ENCODE peak calls at places on chromosomes 7 and 10, in seven cellular contexts. One of them, this sample, is unnamed.

GRCh38 chr7:130274983-130275649 is 8.5 kb downstream of the CPA2 start:
- DNase-seq in ovary: no peak
- DNase-seq in psoas muscle: no peak
- DNase-seq in small intestine: no peak
- DNase-seq in A549: no peak
- DNase-seq in RWPE2: no peak
- DNase-seq in tibial artery: no peak
- DNase-seq in this sample: no peak

GRCh38 chr10:51073461-51074237 is 638 bp upstream of the PRKG1 start:
- DNase-seq in psoas muscle: peak; percentile 59
- DNase-seq in RWPE2: peak; percentile 40
- DNase-seq in A549: no peak
- DNase-seq in small intestine: no peak
- DNase-seq in ovary: peak; percentile 53
- DNase-seq in tibial artery: no peak
- DNase-seq in this sample: no peak

GRCh38 chr10:121708921-121709625 is 110.8 kb upstream of the FGFR2 start:
- DNase-seq in psoas muscle: no peak
- DNase-seq in tibial artery: no peak
- DNase-seq in ovary: no peak
- DNase-seq in A549: no peak
- DNase-seq in RWPE2: no peak
- DNase-seq in small intestine: no peak
- DNase-seq in this sample: no peak

GRCh38 chr10:14507156-14507555 is 176.4 kb upstream of the FRMD4A start:
- DNase-seq in ovary: no peak
- DNase-seq in A549: no peak
- DNase-seq in small intestine: peak; percentile 48
- DNase-seq in tibial artery: no peak
- DNase-seq in psoas muscle: no peak
- DNase-seq in RWPE2: no peak
- DNase-seq in this sample: no peak

GRCh38 chr10:113991091-113991860 is 52.4 kb upstream of the ADRB1 start:
- DNase-seq in A549: no peak
- DNase-seq in ovary: no peak
- DNase-seq in RWPE2: no peak
- DNase-seq in tibial artery: no peak
- DNase-seq in small intestine: no peak
- DNase-seq in psoas muscle: no peak
- DNase-seq in this sample: peak; percentile 37

GRCh38 chr7:93442478-93443224 is 131.9 kb downstream of the CALCR start:
- DNase-seq in small intestine: peak; percentile 42
- DNase-seq in tibial artery: no peak
- DNase-seq in A549: peak; percentile 51
- DNase-seq in RWPE2: no peak
- DNase-seq in ovary: no peak
- DNase-seq in psoas muscle: no peak
- DNase-seq in this sample: peak; percentile 51

GRCh38 chr10:127309609-127310008 is 113.2 kb upstream of the INSYN2A start:
- DNase-seq in ovary: no peak
- DNase-seq in A549: no peak
- DNase-seq in small intestine: no peak
- DNase-seq in RWPE2: no peak
- DNase-seq in tibial artery: no peak
- DNase-seq in psoas muscle: no peak
- DNase-seq in this sample: no peak

GRCh38 chr7:4634166-4634565 is 47.9 kb upstream of the FOXK1 start:
- DNase-seq in small intestine: no peak
- DNase-seq in RWPE2: no peak
- DNase-seq in ovary: no peak
- DNase-seq in psoas muscle: no peak
- DNase-seq in tibial artery: no peak
- DNase-seq in A549: peak; percentile 42
- DNase-seq in this sample: no peak

GRCh38 chr7:141133646-141134045 is 59.8 kb downstream of the TMEM178B start:
- DNase-seq in small intestine: no peak
- DNase-seq in RWPE2: no peak
- DNase-seq in psoas muscle: no peak
- DNase-seq in A549: no peak
- DNase-seq in tibial artery: no peak
- DNase-seq in ovary: no peak
- DNase-seq in this sample: no peak

GRCh38 chr7:95405800-95406199 is 9.6 kb upstream of the PON3 start:
- DNase-seq in A549: no peak
- DNase-seq in small intestine: no peak
- DNase-seq in RWPE2: no peak
- DNase-seq in ovary: no peak
- DNase-seq in tibial artery: no peak
- DNase-seq in psoas muscle: no peak
- DNase-seq in this sample: no peak

GRCh38 chr10:93392111-93392510 is 90.0 kb downstream of the MYOF start:
- DNase-seq in A549: no peak
- DNase-seq in RWPE2: no peak
- DNase-seq in tibial artery: no peak
- DNase-seq in ovary: no peak
- DNase-seq in psoas muscle: no peak
- DNase-seq in small intestine: no peak
- DNase-seq in this sample: no peak

GRCh38 chr7:73909051-73909941 is 48.3 kb downstream of the TMEM270 start:
- DNase-seq in RWPE2: no peak
- DNase-seq in A549: no peak
- DNase-seq in ovary: no peak
- DNase-seq in small intestine: no peak
- DNase-seq in psoas muscle: peak; percentile 49
- DNase-seq in tibial artery: no peak
- DNase-seq in this sample: no peak

GRCh38 chr7:33965116-33965827 is 59.9 kb downstream of the BMPER start:
- DNase-seq in psoas muscle: no peak
- DNase-seq in RWPE2: no peak
- DNase-seq in tibial artery: no peak
- DNase-seq in small intestine: no peak
- DNase-seq in ovary: no peak
- DNase-seq in A549: no peak
- DNase-seq in this sample: no peak

GRCh38 chr7:24365606-24366005 is 81.6 kb downstream of the NPY start:
- DNase-seq in psoas muscle: no peak
- DNase-seq in small intestine: no peak
- DNase-seq in tibial artery: no peak
- DNase-seq in A549: no peak
- DNase-seq in ovary: no peak
- DNase-seq in RWPE2: no peak
- DNase-seq in this sample: no peak

GRCh38 chr7:2459674-2460073 is 16.5 kb downstream of the GRIFIN start:
- DNase-seq in psoas muscle: no peak
- DNase-seq in ovary: no peak
- DNase-seq in RWPE2: no peak
- DNase-seq in small intestine: no peak
- DNase-seq in tibial artery: no peak
- DNase-seq in A549: no peak
- DNase-seq in this sample: no peak

GRCh38 chr7:23298885-23299769 is at the start of gene MALSU1:
- DNase-seq in tibial artery: peak; percentile 97
- DNase-seq in RWPE2: peak; percentile 96
- DNase-seq in psoas muscle: peak; percentile 98
- DNase-seq in A549: peak; percentile 97
- DNase-seq in ovary: peak; percentile 98
- DNase-seq in small intestine: peak; percentile 98
- DNase-seq in this sample: peak; percentile 96

GRCh38 chr7:110557136-110557535 is 533.8 kb upstream of the LRRN3 start:
- DNase-seq in tibial artery: no peak
- DNase-seq in A549: no peak
- DNase-seq in small intestine: no peak
- DNase-seq in RWPE2: no peak
- DNase-seq in ovary: no peak
- DNase-seq in psoas muscle: no peak
- DNase-seq in this sample: no peak

GRCh38 chr7:107661081-107661864 is 645 bp downstream of the SLC26A4 start:
- DNase-seq in A549: peak; percentile 60
- DNase-seq in ovary: peak; percentile 45
- DNase-seq in small intestine: peak; percentile 51
- DNase-seq in RWPE2: peak; percentile 74
- DNase-seq in psoas muscle: peak; percentile 63
- DNase-seq in tibial artery: peak; percentile 30
- DNase-seq in this sample: peak; percentile 39

GRCh38 chr10:119313645-119314044 is 106.3 kb downstream of the GRK5 start:
- DNase-seq in psoas muscle: no peak
- DNase-seq in ovary: no peak
- DNase-seq in tibial artery: no peak
- DNase-seq in small intestine: no peak
- DNase-seq in RWPE2: no peak
- DNase-seq in A549: no peak
- DNase-seq in this sample: no peak

DNA sequence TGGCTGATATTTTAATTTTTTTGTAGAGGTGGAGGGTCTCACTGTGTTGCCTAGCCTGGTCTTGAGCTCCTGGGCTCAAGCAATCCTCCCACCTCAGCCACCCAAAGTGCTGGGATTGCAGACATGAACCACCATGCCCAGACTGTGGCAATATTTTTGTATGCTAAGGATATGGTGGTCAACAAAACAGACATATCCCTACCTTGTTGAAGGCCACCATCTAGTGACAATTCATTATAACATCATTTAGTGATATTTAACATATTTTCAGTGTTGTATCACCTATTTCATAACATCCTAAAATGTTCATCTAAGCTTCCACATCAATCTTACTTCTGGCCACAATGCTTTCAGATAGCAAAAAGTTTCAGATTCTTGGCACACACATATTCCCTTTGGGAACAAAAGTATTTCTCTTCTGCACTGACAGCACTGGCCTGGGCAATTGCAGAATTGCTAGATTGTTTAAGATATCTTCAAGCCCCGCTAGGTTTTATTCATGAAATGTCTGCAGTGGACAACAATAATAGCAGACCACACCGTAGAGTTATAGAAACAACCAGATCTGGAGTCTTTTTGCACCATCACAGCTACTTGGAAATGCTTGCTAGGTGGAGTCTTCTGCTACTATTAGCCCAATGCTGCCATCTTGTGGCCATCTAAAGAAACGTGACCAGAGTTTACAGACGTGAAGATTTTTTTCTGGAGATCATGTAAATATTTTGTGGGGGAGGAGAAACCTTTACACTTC is 58.4 kb downstream of the DNAJC12 start:
- DNase-seq in A549: peak; percentile 87
- DNase-seq in psoas muscle: no peak
- DNase-seq in small intestine: peak; percentile 74
- DNase-seq in RWPE2: no peak
- DNase-seq in tibial artery: peak; percentile 73
- DNase-seq in ovary: peak; percentile 69
- DNase-seq in this sample: peak; percentile 68
- H3K4me1 ChIP-seq in A549: peaks cover 4% of the 10 kb centered on the region
- H3K4me1 ChIP-seq in psoas muscle: no peaks in the 10 kb centered on the region
- H3K4me1 ChIP-seq in small intestine: peaks cover 5% of the 10 kb centered on the region
- H3K4me1 ChIP-seq in RWPE2: no peaks in the 10 kb centered on the region
- H3K4me1 ChIP-seq in tibial artery: no peaks in the 10 kb centered on the region
- H3K4me1 ChIP-seq in ovary: no peaks in the 10 kb centered on the region
- H3K4me1 ChIP-seq in this sample: peaks cover 4% of the 10 kb centered on the region

GRCh38 chr10:547591-548081 is 141.8 kb downstream of the DIP2C start:
- DNase-seq in RWPE2: no peak
- DNase-seq in A549: no peak
- DNase-seq in small intestine: no peak
- DNase-seq in ovary: no peak
- DNase-seq in psoas muscle: no peak
- DNase-seq in tibial artery: no peak
- DNase-seq in this sample: no peak
- H3K4me1 ChIP-seq in RWPE2: peaks cover 10% of the 10 kb centered on the region
- H3K4me1 ChIP-seq in A549: no peaks in the 10 kb centered on the region
- H3K4me1 ChIP-seq in small intestine: no peaks in the 10 kb centered on the region
- H3K4me1 ChIP-seq in ovary: peaks cover 11% of the 10 kb centered on the region
- H3K4me1 ChIP-seq in psoas muscle: no peaks in the 10 kb centered on the region
- H3K4me1 ChIP-seq in tibial artery: no peaks in the 10 kb centered on the region
- H3K4me1 ChIP-seq in this sample: no peaks in the 10 kb centered on the region

GRCh38 chr10:124713679-124714298 is 30.4 kb downstream of the FAM53B start:
- DNase-seq in small intestine: no peak
- DNase-seq in tibial artery: no peak
- DNase-seq in psoas muscle: peak; percentile 12
- DNase-seq in ovary: no peak
- DNase-seq in RWPE2: no peak
- DNase-seq in A549: no peak
- DNase-seq in this sample: no peak
- H3K4me1 ChIP-seq in small intestine: peaks cover 33% of the 10 kb centered on the region
- H3K4me1 ChIP-seq in tibial artery: no peaks in the 10 kb centered on the region
- H3K4me1 ChIP-seq in psoas muscle: peaks cover 57% of the 10 kb centered on the region
- H3K4me1 ChIP-seq in ovary: peaks cover 37% of the 10 kb centered on the region
- H3K4me1 ChIP-seq in RWPE2: peaks cover 20% of the 10 kb centered on the region
- H3K4me1 ChIP-seq in A549: peaks cover 6% of the 10 kb centered on the region
- H3K4me1 ChIP-seq in this sample: no peaks in the 10 kb centered on the region

GRCh38 chr10:106511917-106512316 is 652.6 kb downstream of the SORCS1 start:
- DNase-seq in ovary: no peak
- DNase-seq in psoas muscle: no peak
- DNase-seq in RWPE2: no peak
- DNase-seq in tibial artery: no peak
- DNase-seq in small intestine: no peak
- DNase-seq in A549: no peak
- DNase-seq in this sample: no peak

GRCh38 chr10:106504536-106504935 is 660.0 kb downstream of the SORCS1 start:
- DNase-seq in A549: no peak
- DNase-seq in small intestine: no peak
- DNase-seq in RWPE2: no peak
- DNase-seq in tibial artery: no peak
- DNase-seq in psoas muscle: no peak
- DNase-seq in ovary: no peak
- DNase-seq in this sample: no peak

GRCh38 chr10:106502651-106503050 is 661.9 kb downstream of the SORCS1 start:
- DNase-seq in A549: no peak
- DNase-seq in psoas muscle: no peak
- DNase-seq in tibial artery: no peak
- DNase-seq in RWPE2: no peak
- DNase-seq in small intestine: no peak
- DNase-seq in ovary: no peak
- DNase-seq in this sample: no peak

GRCh38 chr10:106508920-106509319 is 655.6 kb downstream of the SORCS1 start:
- DNase-seq in small intestine: no peak
- DNase-seq in ovary: no peak
- DNase-seq in A549: no peak
- DNase-seq in tibial artery: no peak
- DNase-seq in RWPE2: no peak
- DNase-seq in psoas muscle: no peak
- DNase-seq in this sample: no peak

DNA sequence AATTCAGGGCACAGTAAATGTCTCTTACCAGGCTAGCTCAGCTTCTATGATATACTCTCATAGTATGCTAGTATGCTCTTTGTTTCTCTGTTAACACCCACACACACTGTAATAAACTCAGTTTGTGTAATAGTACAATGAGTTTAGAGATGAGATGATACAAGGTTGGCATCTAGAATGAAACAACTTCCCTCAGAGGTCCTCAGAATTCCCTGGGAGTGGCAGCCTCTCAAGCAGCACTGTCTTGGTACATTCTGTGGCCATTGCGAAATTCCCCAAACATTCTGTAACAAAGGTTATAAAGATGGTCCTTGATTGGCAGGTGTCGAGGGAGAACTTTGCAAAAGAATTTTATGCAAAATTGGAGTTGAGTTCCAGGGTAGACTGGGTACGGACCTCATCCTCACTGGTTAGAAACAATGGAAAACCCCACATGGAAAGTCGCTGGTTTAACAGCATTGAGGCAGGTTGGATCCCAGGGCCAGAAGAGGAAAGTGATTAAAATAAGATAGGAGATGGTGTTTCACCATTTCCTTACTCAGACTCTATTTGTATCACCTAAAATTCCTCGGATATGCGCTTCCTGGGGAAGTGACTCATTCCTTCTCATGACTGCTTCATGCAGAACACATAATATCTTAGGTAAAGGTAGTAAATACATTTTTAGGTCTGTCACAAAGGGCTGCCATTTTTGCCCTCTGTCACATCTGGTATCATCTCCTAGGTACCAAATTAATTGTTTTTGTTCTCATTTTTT is 657.8 kb downstream of the SORCS1 start:
- DNase-seq in tibial artery: no peak
- DNase-seq in ovary: no peak
- DNase-seq in small intestine: no peak
- DNase-seq in RWPE2: peak; percentile 69
- DNase-seq in psoas muscle: no peak
- DNase-seq in A549: no peak
- DNase-seq in this sample: no peak
- H3K4me1 ChIP-seq in tibial artery: no peaks in the 10 kb centered on the region
- H3K4me1 ChIP-seq in ovary: no peaks in the 10 kb centered on the region
- H3K4me1 ChIP-seq in small intestine: no peaks in the 10 kb centered on the region
- H3K4me1 ChIP-seq in RWPE2: peaks cover 38% of the 10 kb centered on the region
- H3K4me1 ChIP-seq in psoas muscle: no peaks in the 10 kb centered on the region
- H3K4me1 ChIP-seq in A549: no peaks in the 10 kb centered on the region
- H3K4me1 ChIP-seq in this sample: no peaks in the 10 kb centered on the region

This sample was measured in SJSA1.